ENCODE peak calls at places on chromosomes 3 and 15, in ten cellular contexts. U, E, H, J, A, Q, W, R, L and D are unnamed samples.

GRCh38 chr3:27978440-27978839 is 256.3 kb upstream of the EOMES start:
- DNase-seq in U (no peak), E (no peak), H (no peak), J (no peak), A (peak; percentile 42), Q (no peak), W (no peak), R (peak; percentile 1), L (no peak), D (no peak)

GRCh38 chr3:187012609-187013051 is 82.3 kb downstream of the ST6GAL1 start:
- DNase-seq in U (peak; percentile 16), E (no peak), H (no peak), J (no peak), A (no peak), Q (no peak), W (peak; percentile 73), R (no peak), L (peak; percentile 52), D (no peak)

GRCh38 chr3:123330441-123330991 is 118.4 kb downstream of the ADCY5 start:
- DNase-seq in U (no peak), E (no peak), H (no peak), J (no peak), A (no peak), Q (peak; percentile 56), W (peak; percentile 89), R (no peak), L (no peak), D (no peak)

GRCh38 chr3:194294888-194295214 is 56.3 kb downstream of the CPN2 start:
- DNase-seq in U (no peak), E (peak; percentile 83), H (no peak), J (no peak), A (no peak), Q (no peak), W (peak; percentile 21), R (no peak), L (no peak), D (no peak)

GRCh38 chr15:95825198-95825597 is 505.3 kb upstream of the NR2F2 start:
- DNase-seq in U (no peak), E (no peak), H (no peak), J (no peak), A (no peak), Q (no peak), W (no peak), R (no peak), L (no peak), D (no peak)

GRCh38 chr3:111548060-111548459 is 6.1 kb downstream of the CD96 start:
- DNase-seq in U (no peak), E (no peak), H (no peak), J (no peak), A (peak; percentile 17), Q (no peak), W (no peak), R (no peak), L (no peak), D (no peak)

GRCh38 chr15:79172032-79172481 is 81.5 kb upstream of the RASGRF1 start:
- DNase-seq in U (no peak), E (peak; percentile 36), H (no peak), J (no peak), A (no peak), Q (peak; percentile 46), W (no peak), R (no peak), L (no peak), D (no peak)

GRCh38 chr3:8458711-8459110 is 42.9 kb upstream of the LMCD1 start:
- DNase-seq in U (no peak), E (no peak), H (no peak), J (peak; percentile 73), A (peak; percentile 98), Q (no peak), W (peak; percentile 93), R (peak; percentile 99), L (no peak), D (no peak)

GRCh38 chr3:177514341-177515193 is 317.3 kb upstream of the TBL1XR1 start:
- DNase-seq in U (no peak), E (no peak), H (no peak), J (no peak), A (no peak), Q (no peak), W (no peak), R (no peak), L (no peak), D (no peak)

GRCh38 chr15:69991493-69991892 is 106.2 kb downstream of the TLE3 start:
- DNase-seq in U (no peak), E (peak; percentile 65), H (no peak), J (no peak), A (no peak), Q (no peak), W (no peak), R (no peak), L (no peak), D (no peak)

GRCh38 chr3:13452490-13453335 is 27.4 kb upstream of the HDAC11 start:
- DNase-seq in U (no peak), E (peak; percentile 67), H (peak; percentile 44), J (peak; percentile 11), A (peak; percentile 85), Q (no peak), W (no peak), R (peak; percentile 30), L (peak; percentile 32), D (no peak)

GRCh38 chr3:38141952-38142273 is 3.5 kb downstream of the MYD88 start:
- DNase-seq in U (no peak), E (no peak), H (no peak), J (no peak), A (no peak), Q (no peak), W (no peak), R (no peak), L (no peak), D (no peak)

GRCh38 chr15:97522362-97522761 is 438.1 kb upstream of the ARRDC4 start:
- DNase-seq in U (no peak), E (no peak), H (no peak), J (no peak), A (no peak), Q (no peak), W (no peak), R (peak; percentile 2), L (no peak), D (no peak)

DNA sequence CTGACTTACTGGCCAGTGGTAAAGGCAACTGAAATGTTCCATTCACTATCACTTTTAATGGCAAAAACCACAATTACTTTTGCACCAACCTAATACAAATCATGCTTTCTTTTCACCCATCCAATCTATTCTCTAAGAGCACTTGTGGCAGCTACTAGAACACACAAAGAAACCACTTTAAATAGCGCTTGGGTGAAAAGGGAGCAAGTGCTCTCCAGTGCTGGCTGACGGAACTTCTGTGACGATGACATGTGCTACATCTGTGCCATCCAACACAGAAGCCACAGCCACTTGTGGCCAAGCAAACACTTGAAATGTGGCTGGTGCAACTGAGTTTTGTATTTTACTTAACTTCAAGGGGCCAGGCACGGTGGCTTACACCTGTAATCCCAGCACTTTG is 18.9 kb downstream of the SH3BP5 start:
- DNase-seq in U (no peak), E (no peak), H (no peak), J (no peak), A (no peak), Q (no peak), W (peak; percentile 59), R (no peak), L (no peak), D (no peak)
- H3K27ac ChIP-seq in U (no peak overlapping the region), E (no peak overlapping the region), H (no peak overlapping the region), J (no peak overlapping the region), A (no peak overlapping the region), Q (no peak overlapping the region), W (peak overlapping the region; percentile 73), R (no peak overlapping the region), L (no peak overlapping the region), D (no peak overlapping the region)

GRCh38 chr3:192902481-192903023 is 15.1 kb downstream of the MB21D2 start:
- DNase-seq in U (no peak), E (peak; percentile 22), H (no peak), J (no peak), A (no peak), Q (no peak), W (no peak), R (no peak), L (no peak), D (no peak)
- H3K27ac ChIP-seq in U (no peak overlapping the region), E (no peak overlapping the region), H (peak overlapping the region; percentile 84), J (no peak overlapping the region), A (no peak overlapping the region), Q (peak overlapping the region; percentile 82), W (no peak overlapping the region), R (peak overlapping the region; percentile 90), L (no peak overlapping the region), D (no peak overlapping the region)

GRCh38 chr15:41567870-41568269 is 8.9 kb downstream of the TYRO3 start:
- DNase-seq in U (no peak), E (peak; percentile 47), H (no peak), J (no peak), A (no peak), Q (no peak), W (no peak), R (no peak), L (no peak), D (no peak)

GRCh38 chr15:41566121-41566885 is 7.3 kb downstream of the TYRO3 start:
- DNase-seq in U (no peak), E (no peak), H (no peak), J (no peak), A (peak; percentile 20), Q (no peak), W (no peak), R (no peak), L (no peak), D (no peak)

GRCh38 chr15:41570764-41571163 is 11.8 kb downstream of the TYRO3 start:
- DNase-seq in U (no peak), E (no peak), H (no peak), J (no peak), A (no peak), Q (no peak), W (no peak), R (no peak), L (no peak), D (no peak)

GRCh38 chr15:41567261-41567660 is 8.2 kb downstream of the TYRO3 start:
- DNase-seq in U (no peak), E (no peak), H (no peak), J (no peak), A (no peak), Q (no peak), W (no peak), R (no peak), L (no peak), D (no peak)

DNA sequence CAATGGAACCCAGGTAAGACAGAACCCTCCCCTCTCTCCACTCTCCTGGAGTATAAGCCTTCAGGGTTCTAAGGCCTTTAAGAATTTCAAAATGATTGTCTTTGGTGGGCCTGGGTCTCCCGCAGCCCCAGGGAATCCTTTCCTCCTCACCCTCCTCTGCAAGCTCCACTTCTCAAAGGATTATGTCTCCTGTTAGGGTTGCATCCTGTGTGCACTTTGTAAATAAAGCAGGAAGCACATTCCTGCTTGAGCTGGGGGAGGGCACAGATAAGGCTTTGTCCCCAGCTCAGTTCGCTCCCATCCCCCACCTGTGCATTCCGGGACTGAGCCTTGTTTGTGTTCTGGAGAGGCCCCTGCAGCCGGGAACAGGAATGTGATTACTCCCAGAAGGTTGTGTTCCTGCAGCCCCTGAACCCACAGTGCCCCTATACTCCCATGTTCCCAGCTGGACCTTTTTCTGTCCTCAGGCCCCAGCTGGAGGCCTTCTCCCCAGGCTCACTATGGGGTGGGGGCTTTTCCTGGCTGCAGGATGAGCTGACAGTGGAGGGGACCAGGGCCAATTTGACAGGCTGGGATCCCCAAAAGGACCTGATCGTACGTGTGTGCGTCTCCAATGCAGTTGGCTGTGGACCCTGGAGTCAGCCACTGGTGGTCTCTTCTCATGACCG is 9.5 kb downstream of the TYRO3 start:
- DNase-seq in U (no peak), E (peak; percentile 95), H (peak; percentile 72), J (no peak), A (no peak), Q (no peak), W (no peak), R (no peak), L (no peak), D (no peak)
- H3K27ac ChIP-seq in U (no peak overlapping the region), E (peak overlapping the region; percentile 99), H (no peak overlapping the region), J (peak overlapping the region; percentile 11), A (no peak overlapping the region), Q (no peak overlapping the region), W (no peak overlapping the region), R (no peak overlapping the region), L (no peak overlapping the region), D (no peak overlapping the region)

GRCh38 chr3:161272524-161272923 is 51.4 kb downstream of the NMD3 start:
- DNase-seq in U (no peak), E (no peak), H (no peak), J (no peak), A (no peak), Q (no peak), W (no peak), R (no peak), L (no peak), D (no peak)
- H3K27ac ChIP-seq in U (no peak overlapping the region), E (no peak overlapping the region), H (no peak overlapping the region), J (no peak overlapping the region), A (no peak overlapping the region), Q (no peak overlapping the region), W (no peak overlapping the region), R (no peak overlapping the region), L (no peak overlapping the region), D (no peak overlapping the region)